ENCODE peak calls at places on chromosomes 1 and 21, in four cellular contexts. One of them, this sample, is unnamed.

GRCh38 chr21:28543975-28544374 is 448.7 kb downstream of the LTN1 start:
- DNase-seq in left ventricle myocardium inferior: no peak
- DNase-seq in PC-3: no peak
- DNase-seq in kidney: no peak
- DNase-seq in this sample: no peak

GRCh38 chr1:7384679-7385078 is 386.4 kb upstream of the VAMP3 start:
- DNase-seq in kidney: no peak
- DNase-seq in left ventricle myocardium inferior: peak
- DNase-seq in PC-3: no peak
- DNase-seq in this sample: no peak

GRCh38 chr1:15950763-15951295 is 25.1 kb downstream of the ZBTB17 start:
- DNase-seq in kidney: peak
- DNase-seq in PC-3: no peak
- DNase-seq in left ventricle myocardium inferior: no peak
- DNase-seq in this sample: no peak

GRCh38 chr1:1968767-1969504 is 34.6 kb downstream of the CFAP74 start:
- DNase-seq in PC-3: peak
- DNase-seq in left ventricle myocardium inferior: no peak
- DNase-seq in kidney: no peak
- DNase-seq in this sample: no peak

GRCh38 chr1:975896-976683 is 5.8 kb downstream of the PERM1 start:
- DNase-seq in kidney: no peak
- DNase-seq in left ventricle myocardium inferior: no peak
- DNase-seq in PC-3: peak
- DNase-seq in this sample: peak

GRCh38 chr21:41631564-41632461 is 123.9 kb upstream of the TMPRSS2 start:
- DNase-seq in kidney: peak
- DNase-seq in PC-3: peak
- DNase-seq in left ventricle myocardium inferior: no peak
- DNase-seq in this sample: no peak

GRCh38 chr1:157044326-157044725 is 1.2 kb downstream of the ARHGEF11 start:
- DNase-seq in PC-3: no peak
- DNase-seq in kidney: no peak
- DNase-seq in left ventricle myocardium inferior: no peak
- DNase-seq in this sample: no peak

GRCh38 chr1:25031966-25032667 is 102.0 kb upstream of the RUNX3 start:
- DNase-seq in kidney: peak
- DNase-seq in PC-3: peak
- DNase-seq in left ventricle myocardium inferior: peak
- DNase-seq in this sample: peak

GRCh38 chr1:93734999-93735398 is 53.4 kb upstream of the BCAR3 start:
- DNase-seq in left ventricle myocardium inferior: no peak
- DNase-seq in kidney: no peak
- DNase-seq in PC-3: no peak
- DNase-seq in this sample: no peak
- TF ChIP-seq CTCF in left ventricle myocardium inferior: peak
- TF ChIP-seq CTCF in kidney: no peak
- TF ChIP-seq CTCF in PC-3: peak
- TF ChIP-seq CTCF in this sample: peak

GRCh38 chr1:33080885-33081553 is at the start of gene AZIN2:
- DNase-seq in left ventricle myocardium inferior: peak
- DNase-seq in kidney: peak
- DNase-seq in PC-3: peak
- DNase-seq in this sample: peak
- H3K4me3 ChIP-seq in left ventricle myocardium inferior: peak
- H3K4me3 ChIP-seq in kidney: peak
- H3K4me3 ChIP-seq in PC-3: peak
- H3K4me3 ChIP-seq in this sample: peak

GRCh38 chr21:39300587-39300986 is 12.8 kb downstream of the BRWD1 start:
- DNase-seq in kidney: no peak
- DNase-seq in PC-3: no peak
- DNase-seq in left ventricle myocardium inferior: no peak
- DNase-seq in this sample: no peak
- TF ChIP-seq CTCF in kidney: no peak
- TF ChIP-seq CTCF in PC-3: no peak
- TF ChIP-seq CTCF in left ventricle myocardium inferior: no peak
- TF ChIP-seq CTCF in this sample: no peak

DNA sequence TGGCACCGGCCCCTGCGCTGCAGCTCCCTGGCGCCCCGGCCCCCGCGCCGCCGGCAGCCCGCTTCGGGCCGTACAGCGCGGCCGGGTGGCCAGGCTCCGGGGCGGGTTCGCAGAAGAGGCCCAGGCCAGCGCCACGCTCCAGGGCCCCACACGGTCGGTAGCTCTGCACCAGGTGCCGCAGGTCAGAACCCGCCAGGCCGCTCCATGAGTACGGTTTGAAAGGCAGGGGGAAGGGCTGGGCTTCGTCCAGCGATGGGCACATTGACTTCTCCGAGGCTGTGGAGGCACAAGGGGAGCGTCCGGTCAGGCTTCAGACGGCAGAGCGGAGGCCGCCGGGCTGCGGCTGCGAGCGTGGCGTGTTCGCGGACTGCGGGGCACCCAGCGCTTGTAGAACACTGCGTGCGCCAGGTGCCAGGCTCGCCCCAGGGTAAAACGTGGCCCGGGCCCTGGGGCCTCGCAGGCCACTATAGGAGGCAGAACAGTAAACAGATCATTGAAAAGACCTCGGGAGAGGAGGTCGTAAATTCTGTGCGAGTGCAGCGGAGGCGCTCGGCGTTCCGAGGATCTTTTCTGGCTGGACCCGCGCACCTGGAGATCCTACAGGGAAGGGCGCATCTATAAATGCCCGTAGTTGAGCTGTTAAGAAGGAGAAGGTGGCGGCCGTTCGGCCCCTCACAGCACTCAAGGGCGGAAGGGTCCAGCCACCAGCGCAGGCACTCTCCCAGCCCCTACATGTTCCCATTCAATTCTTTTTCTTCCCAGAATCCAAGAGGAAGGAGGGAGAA is 5.7 kb downstream of the GFI1 start:
- DNase-seq in PC-3: no peak
- DNase-seq in left ventricle myocardium inferior: no peak
- DNase-seq in kidney: peak
- DNase-seq in this sample: no peak
- H3K4me3 ChIP-seq in PC-3: no peak
- H3K4me3 ChIP-seq in left ventricle myocardium inferior: peak
- H3K4me3 ChIP-seq in kidney: no peak
- H3K4me3 ChIP-seq in this sample: no peak

GRCh38 chr1:223515915-223516314 is 122.7 kb downstream of the CCDC185 start:
- DNase-seq in left ventricle myocardium inferior: no peak
- DNase-seq in PC-3: no peak
- DNase-seq in kidney: no peak
- DNase-seq in this sample: no peak
- TF ChIP-seq CTCF in left ventricle myocardium inferior: no peak
- TF ChIP-seq CTCF in PC-3: no peak
- TF ChIP-seq CTCF in kidney: no peak
- TF ChIP-seq CTCF in this sample: no peak

GRCh38 chr1:226680653-226681052 is 58.4 kb downstream of the ITPKB start:
- DNase-seq in left ventricle myocardium inferior: no peak
- DNase-seq in kidney: no peak
- DNase-seq in PC-3: no peak
- DNase-seq in this sample: no peak
- H3K4me3 ChIP-seq in left ventricle myocardium inferior: peak
- H3K4me3 ChIP-seq in kidney: peak
- H3K4me3 ChIP-seq in PC-3: no peak
- H3K4me3 ChIP-seq in this sample: no peak

GRCh38 chr1:101237229-101237837 is 514 bp downstream of the S1PR1 start:
- DNase-seq in PC-3: peak
- DNase-seq in kidney: no peak
- DNase-seq in left ventricle myocardium inferior: no peak
- DNase-seq in this sample: peak
- TF ChIP-seq CTCF in PC-3: no peak
- TF ChIP-seq CTCF in kidney: no peak
- TF ChIP-seq CTCF in left ventricle myocardium inferior: no peak
- TF ChIP-seq CTCF in this sample: no peak

DNA sequence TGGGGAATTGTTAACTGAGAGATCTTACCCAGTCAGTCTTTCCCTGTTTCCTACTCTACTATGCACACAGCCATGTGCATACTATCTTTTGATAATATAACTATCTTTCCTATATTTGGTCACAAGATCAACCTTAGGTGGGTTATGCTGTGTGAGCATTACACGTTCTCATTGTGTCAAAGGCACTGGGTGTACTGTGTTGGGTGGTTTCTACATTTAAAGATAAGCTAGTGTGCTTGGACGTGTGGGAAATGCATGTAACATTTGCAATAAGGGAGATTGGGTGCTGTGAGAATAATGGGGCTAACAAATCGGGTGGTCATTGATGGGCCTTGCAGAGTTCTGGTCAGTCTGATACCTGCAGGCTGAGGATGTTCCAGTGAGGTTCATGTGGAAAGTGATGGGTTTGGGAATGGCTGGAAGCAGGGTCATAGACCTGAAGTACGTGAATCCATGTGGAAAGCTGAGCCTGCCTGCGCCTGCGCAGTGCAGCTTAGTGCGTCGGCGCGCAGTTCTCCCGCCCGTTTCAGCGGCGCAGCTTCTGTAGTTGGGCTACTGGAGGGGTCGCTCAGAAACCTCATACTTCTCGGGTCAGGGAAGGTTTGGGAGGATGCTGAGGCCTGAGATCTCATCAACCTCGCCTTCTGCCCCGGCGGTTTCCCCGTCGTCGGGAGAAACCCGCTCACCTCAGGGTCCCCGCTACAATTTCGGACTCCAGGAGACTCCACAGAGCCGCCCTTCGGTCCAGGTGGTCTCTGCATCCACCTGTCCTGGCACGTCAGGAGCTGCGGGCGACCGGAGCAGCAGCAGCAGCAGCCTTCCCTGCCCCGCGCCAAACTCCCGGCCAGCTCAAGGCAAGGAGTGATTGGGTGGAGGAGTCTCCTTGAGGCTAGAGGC is at the start of gene MSH4:
- DNase-seq in PC-3: no peak
- DNase-seq in left ventricle myocardium inferior: no peak
- DNase-seq in kidney: no peak
- DNase-seq in this sample: peak
- H3K4me3 ChIP-seq in PC-3: no peak
- H3K4me3 ChIP-seq in left ventricle myocardium inferior: no peak
- H3K4me3 ChIP-seq in kidney: no peak
- H3K4me3 ChIP-seq in this sample: no peak

GRCh38 chr1:186303911-186304310 is 71.1 kb downstream of the TPR start:
- DNase-seq in left ventricle myocardium inferior: no peak
- DNase-seq in kidney: no peak
- DNase-seq in PC-3: no peak
- DNase-seq in this sample: no peak

GRCh38 chr1:186302378-186302920 is 72.6 kb downstream of the TPR start:
- DNase-seq in kidney: no peak
- DNase-seq in PC-3: no peak
- DNase-seq in left ventricle myocardium inferior: no peak
- DNase-seq in this sample: no peak

GRCh38 chr1:186306533-186306932 is 68.5 kb downstream of the TPR start:
- DNase-seq in PC-3: no peak
- DNase-seq in left ventricle myocardium inferior: no peak
- DNase-seq in kidney: no peak
- DNase-seq in this sample: no peak

GRCh38 chr1:186307445-186307844 is 67.6 kb downstream of the TPR start:
- DNase-seq in PC-3: no peak
- DNase-seq in kidney: no peak
- DNase-seq in left ventricle myocardium inferior: no peak
- DNase-seq in this sample: no peak

GRCh38 chr1:186304982-186305949 is 69.8 kb downstream of the TPR start:
- DNase-seq in kidney: no peak
- DNase-seq in left ventricle myocardium inferior: no peak
- DNase-seq in PC-3: peak
- DNase-seq in this sample: peak
- TF ChIP-seq CTCF in kidney: no peak
- TF ChIP-seq CTCF in left ventricle myocardium inferior: peak
- TF ChIP-seq CTCF in PC-3: peak
- TF ChIP-seq CTCF in this sample: peak

GRCh38 chr21:16536661-16537359 is 807.0 kb downstream of the USP25 start:
- DNase-seq in PC-3: peak
- DNase-seq in left ventricle myocardium inferior: no peak
- DNase-seq in kidney: no peak
- DNase-seq in this sample: no peak
- H3K4me3 ChIP-seq in PC-3: peak
- H3K4me3 ChIP-seq in left ventricle myocardium inferior: peak
- H3K4me3 ChIP-seq in kidney: peak
- H3K4me3 ChIP-seq in this sample: no peak